ENCODE peak calls at places on chromosomes 2 and 18, in ten cellular contexts. One of them, this sample, is unnamed.

GRCh38 chr18:48719988-48720654 is 181.3 kb downstream of the CTIF start:
- DNase-seq in KBM-7: peak
- DNase-seq in iris pigment epithelial cell: peak
- DNase-seq in NCI-H1930: no peak
- DNase-seq in RWPE1: no peak
- DNase-seq in HuH-7: no peak
- DNase-seq in skeletal muscle cell: no peak
- DNase-seq in T follicular helper cell: no peak
- DNase-seq in activated T-cell treated with anti-CD3 and anti-CD28 coated beads for 1 hour: no peak
- DNase-seq in NCI-H345: no peak
- DNase-seq in this sample: no peak

GRCh38 chr18:37452697-37453385 is 112.8 kb downstream of the CELF4 start:
- DNase-seq in KBM-7: no peak
- DNase-seq in T follicular helper cell: no peak
- DNase-seq in NCI-H345: no peak
- DNase-seq in iris pigment epithelial cell: peak
- DNase-seq in RWPE1: no peak
- DNase-seq in HuH-7: no peak
- DNase-seq in activated T-cell treated with anti-CD3 and anti-CD28 coated beads for 1 hour: no peak
- DNase-seq in skeletal muscle cell: no peak
- DNase-seq in NCI-H1930: no peak
- DNase-seq in this sample: no peak

GRCh38 chr2:202510911-202511310 is 123.9 kb upstream of the FAM117B start:
- DNase-seq in NCI-H1930: no peak
- DNase-seq in skeletal muscle cell: peak
- DNase-seq in RWPE1: peak
- DNase-seq in T follicular helper cell: no peak
- DNase-seq in NCI-H345: no peak
- DNase-seq in HuH-7: no peak
- DNase-seq in iris pigment epithelial cell: peak
- DNase-seq in activated T-cell treated with anti-CD3 and anti-CD28 coated beads for 1 hour: no peak
- DNase-seq in KBM-7: no peak
- DNase-seq in this sample: no peak

GRCh38 chr2:73293534-73294171 is at the start of gene EGR4:
- DNase-seq in iris pigment epithelial cell: peak
- DNase-seq in HuH-7: peak
- DNase-seq in RWPE1: peak
- DNase-seq in NCI-H1930: peak
- DNase-seq in skeletal muscle cell: no peak
- DNase-seq in NCI-H345: peak
- DNase-seq in activated T-cell treated with anti-CD3 and anti-CD28 coated beads for 1 hour: peak
- DNase-seq in KBM-7: peak
- DNase-seq in T follicular helper cell: peak
- DNase-seq in this sample: peak

GRCh38 chr2:181104512-181105121 is 124.2 kb downstream of the UBE2E3 start:
- DNase-seq in activated T-cell treated with anti-CD3 and anti-CD28 coated beads for 1 hour: no peak
- DNase-seq in KBM-7: peak
- DNase-seq in RWPE1: peak
- DNase-seq in skeletal muscle cell: peak
- DNase-seq in iris pigment epithelial cell: peak
- DNase-seq in T follicular helper cell: peak
- DNase-seq in NCI-H1930: peak
- DNase-seq in HuH-7: peak
- DNase-seq in NCI-H345: peak
- DNase-seq in this sample: peak

GRCh38 chr2:80971-81736 is 34.8 kb upstream of the FAM110C start:
- DNase-seq in T follicular helper cell: no peak
- DNase-seq in skeletal muscle cell: no peak
- DNase-seq in iris pigment epithelial cell: no peak
- DNase-seq in NCI-H345: no peak
- DNase-seq in KBM-7: no peak
- DNase-seq in HuH-7: no peak
- DNase-seq in RWPE1: no peak
- DNase-seq in activated T-cell treated with anti-CD3 and anti-CD28 coated beads for 1 hour: no peak
- DNase-seq in NCI-H1930: no peak
- DNase-seq in this sample: no peak

GRCh38 chr18:70422061-70422965 is 133.5 kb downstream of the SOCS6 start:
- DNase-seq in NCI-H1930: no peak
- DNase-seq in RWPE1: peak
- DNase-seq in KBM-7: peak
- DNase-seq in skeletal muscle cell: peak
- DNase-seq in iris pigment epithelial cell: peak
- DNase-seq in T follicular helper cell: no peak
- DNase-seq in NCI-H345: no peak
- DNase-seq in HuH-7: no peak
- DNase-seq in activated T-cell treated with anti-CD3 and anti-CD28 coated beads for 1 hour: no peak
- DNase-seq in this sample: no peak

GRCh38 chr2:10525573-10526265 is 77.6 kb upstream of the ODC1 start:
- DNase-seq in KBM-7: no peak
- DNase-seq in HuH-7: no peak
- DNase-seq in skeletal muscle cell: no peak
- DNase-seq in activated T-cell treated with anti-CD3 and anti-CD28 coated beads for 1 hour: no peak
- DNase-seq in T follicular helper cell: no peak
- DNase-seq in RWPE1: no peak
- DNase-seq in NCI-H1930: no peak
- DNase-seq in NCI-H345: no peak
- DNase-seq in iris pigment epithelial cell: no peak
- DNase-seq in this sample: no peak

GRCh38 chr2:162449471-162449870 is 105.5 kb downstream of the GCA start:
- DNase-seq in NCI-H345: no peak
- DNase-seq in T follicular helper cell: no peak
- DNase-seq in activated T-cell treated with anti-CD3 and anti-CD28 coated beads for 1 hour: no peak
- DNase-seq in NCI-H1930: no peak
- DNase-seq in skeletal muscle cell: no peak
- DNase-seq in iris pigment epithelial cell: no peak
- DNase-seq in RWPE1: no peak
- DNase-seq in KBM-7: no peak
- DNase-seq in HuH-7: no peak
- DNase-seq in this sample: no peak

GRCh38 chr2:86249843-86250402 is 50.7 kb downstream of the MRPL35 start:
- DNase-seq in T follicular helper cell: no peak
- DNase-seq in skeletal muscle cell: peak
- DNase-seq in RWPE1: no peak
- DNase-seq in NCI-H1930: no peak
- DNase-seq in KBM-7: no peak
- DNase-seq in HuH-7: no peak
- DNase-seq in iris pigment epithelial cell: no peak
- DNase-seq in activated T-cell treated with anti-CD3 and anti-CD28 coated beads for 1 hour: no peak
- DNase-seq in NCI-H345: peak
- DNase-seq in this sample: peak

GRCh38 chr2:85243101-85244072 is 84.4 kb downstream of the TGOLN2 start:
- DNase-seq in activated T-cell treated with anti-CD3 and anti-CD28 coated beads for 1 hour: no peak
- DNase-seq in T follicular helper cell: no peak
- DNase-seq in skeletal muscle cell: no peak
- DNase-seq in iris pigment epithelial cell: no peak
- DNase-seq in KBM-7: peak
- DNase-seq in NCI-H345: peak
- DNase-seq in RWPE1: no peak
- DNase-seq in HuH-7: peak
- DNase-seq in NCI-H1930: peak
- DNase-seq in this sample: no peak

GRCh38 chr2:202815548-202816420 is 55.8 kb downstream of the ICA1L start:
- DNase-seq in NCI-H1930: no peak
- DNase-seq in skeletal muscle cell: peak
- DNase-seq in KBM-7: no peak
- DNase-seq in RWPE1: no peak
- DNase-seq in HuH-7: no peak
- DNase-seq in T follicular helper cell: no peak
- DNase-seq in NCI-H345: no peak
- DNase-seq in iris pigment epithelial cell: peak
- DNase-seq in activated T-cell treated with anti-CD3 and anti-CD28 coated beads for 1 hour: no peak
- DNase-seq in this sample: no peak

GRCh38 chr2:47654790-47655562 is 128.0 kb upstream of the MSH6 start:
- DNase-seq in NCI-H345: peak
- DNase-seq in NCI-H1930: no peak
- DNase-seq in HuH-7: no peak
- DNase-seq in activated T-cell treated with anti-CD3 and anti-CD28 coated beads for 1 hour: no peak
- DNase-seq in RWPE1: peak
- DNase-seq in skeletal muscle cell: no peak
- DNase-seq in iris pigment epithelial cell: no peak
- DNase-seq in KBM-7: no peak
- DNase-seq in T follicular helper cell: no peak
- DNase-seq in this sample: no peak

GRCh38 chr18:67483237-67483636 is 33.3 kb downstream of the DSEL start:
- DNase-seq in skeletal muscle cell: peak
- DNase-seq in T follicular helper cell: no peak
- DNase-seq in KBM-7: no peak
- DNase-seq in RWPE1: no peak
- DNase-seq in HuH-7: no peak
- DNase-seq in NCI-H345: peak
- DNase-seq in activated T-cell treated with anti-CD3 and anti-CD28 coated beads for 1 hour: no peak
- DNase-seq in iris pigment epithelial cell: no peak
- DNase-seq in NCI-H1930: no peak
- DNase-seq in this sample: no peak

GRCh38 chr18:13916559-13916958 is 1.2 kb upstream of the MC2R start:
- DNase-seq in NCI-H1930: no peak
- DNase-seq in HuH-7: no peak
- DNase-seq in activated T-cell treated with anti-CD3 and anti-CD28 coated beads for 1 hour: no peak
- DNase-seq in iris pigment epithelial cell: no peak
- DNase-seq in KBM-7: no peak
- DNase-seq in skeletal muscle cell: no peak
- DNase-seq in NCI-H345: no peak
- DNase-seq in T follicular helper cell: no peak
- DNase-seq in RWPE1: no peak
- DNase-seq in this sample: no peak

GRCh38 chr2:30098271-30099005 is 48.4 kb upstream of the YPEL5 start:
- DNase-seq in skeletal muscle cell: no peak
- DNase-seq in KBM-7: no peak
- DNase-seq in NCI-H345: no peak
- DNase-seq in iris pigment epithelial cell: no peak
- DNase-seq in HuH-7: no peak
- DNase-seq in RWPE1: no peak
- DNase-seq in NCI-H1930: no peak
- DNase-seq in T follicular helper cell: no peak
- DNase-seq in activated T-cell treated with anti-CD3 and anti-CD28 coated beads for 1 hour: no peak
- DNase-seq in this sample: no peak

GRCh38 chr18:43582120-43582519 is 304.8 kb upstream of the SYT4 start:
- DNase-seq in RWPE1: no peak
- DNase-seq in iris pigment epithelial cell: no peak
- DNase-seq in HuH-7: no peak
- DNase-seq in activated T-cell treated with anti-CD3 and anti-CD28 coated beads for 1 hour: no peak
- DNase-seq in NCI-H1930: no peak
- DNase-seq in skeletal muscle cell: no peak
- DNase-seq in NCI-H345: no peak
- DNase-seq in KBM-7: no peak
- DNase-seq in T follicular helper cell: no peak
- DNase-seq in this sample: no peak

GRCh38 chr2:215744514-215744913 is 268.8 kb downstream of the MREG start:
- DNase-seq in skeletal muscle cell: no peak
- DNase-seq in T follicular helper cell: no peak
- DNase-seq in activated T-cell treated with anti-CD3 and anti-CD28 coated beads for 1 hour: no peak
- DNase-seq in iris pigment epithelial cell: no peak
- DNase-seq in NCI-H345: no peak
- DNase-seq in NCI-H1930: no peak
- DNase-seq in KBM-7: no peak
- DNase-seq in RWPE1: no peak
- DNase-seq in HuH-7: no peak
- DNase-seq in this sample: no peak

GRCh38 chr2:128513416-128514283 is 195.0 kb upstream of the HS6ST1 start:
- DNase-seq in skeletal muscle cell: no peak
- DNase-seq in activated T-cell treated with anti-CD3 and anti-CD28 coated beads for 1 hour: no peak
- DNase-seq in NCI-H345: no peak
- DNase-seq in KBM-7: peak
- DNase-seq in HuH-7: no peak
- DNase-seq in RWPE1: no peak
- DNase-seq in NCI-H1930: no peak
- DNase-seq in iris pigment epithelial cell: no peak
- DNase-seq in T follicular helper cell: no peak
- DNase-seq in this sample: no peak

GRCh38 chr2:71563872-71564271 is 110.5 kb downstream of the DYSF start:
- DNase-seq in iris pigment epithelial cell: no peak
- DNase-seq in RWPE1: no peak
- DNase-seq in NCI-H1930: no peak
- DNase-seq in KBM-7: no peak
- DNase-seq in skeletal muscle cell: no peak
- DNase-seq in HuH-7: no peak
- DNase-seq in NCI-H345: no peak
- DNase-seq in T follicular helper cell: no peak
- DNase-seq in activated T-cell treated with anti-CD3 and anti-CD28 coated beads for 1 hour: no peak
- DNase-seq in this sample: no peak

GRCh38 chr2:174787485-174788205 is 23.4 kb upstream of the CHRNA1 start:
- DNase-seq in activated T-cell treated with anti-CD3 and anti-CD28 coated beads for 1 hour: no peak
- DNase-seq in RWPE1: no peak
- DNase-seq in skeletal muscle cell: peak
- DNase-seq in NCI-H1930: no peak
- DNase-seq in T follicular helper cell: no peak
- DNase-seq in KBM-7: no peak
- DNase-seq in iris pigment epithelial cell: peak
- DNase-seq in NCI-H345: no peak
- DNase-seq in HuH-7: no peak
- DNase-seq in this sample: no peak

GRCh38 chr2:190533175-190533967 is 1.2 kb downstream of the NEMP2 start:
- DNase-seq in iris pigment epithelial cell: no peak
- DNase-seq in RWPE1: no peak
- DNase-seq in activated T-cell treated with anti-CD3 and anti-CD28 coated beads for 1 hour: no peak
- DNase-seq in NCI-H1930: no peak
- DNase-seq in skeletal muscle cell: no peak
- DNase-seq in KBM-7: peak
- DNase-seq in T follicular helper cell: no peak
- DNase-seq in HuH-7: no peak
- DNase-seq in NCI-H345: no peak
- DNase-seq in this sample: no peak

GRCh38 chr2:46722142-46722541 is 193.5 kb downstream of the MCFD2 start:
- DNase-seq in skeletal muscle cell: no peak
- DNase-seq in NCI-H1930: no peak
- DNase-seq in RWPE1: no peak
- DNase-seq in NCI-H345: no peak
- DNase-seq in HuH-7: no peak
- DNase-seq in activated T-cell treated with anti-CD3 and anti-CD28 coated beads for 1 hour: no peak
- DNase-seq in T follicular helper cell: no peak
- DNase-seq in KBM-7: no peak
- DNase-seq in iris pigment epithelial cell: no peak
- DNase-seq in this sample: no peak

GRCh38 chr2:157159221-157159904 is 98.1 kb upstream of the GALNT5 start:
- DNase-seq in NCI-H345: no peak
- DNase-seq in iris pigment epithelial cell: no peak
- DNase-seq in activated T-cell treated with anti-CD3 and anti-CD28 coated beads for 1 hour: no peak
- DNase-seq in KBM-7: no peak
- DNase-seq in HuH-7: no peak
- DNase-seq in skeletal muscle cell: no peak
- DNase-seq in RWPE1: no peak
- DNase-seq in T follicular helper cell: no peak
- DNase-seq in NCI-H1930: no peak
- DNase-seq in this sample: no peak

GRCh38 chr2:85032621-85033020 is 61.7 kb downstream of the KCMF1 start:
- DNase-seq in NCI-H1930: no peak
- DNase-seq in iris pigment epithelial cell: peak
- DNase-seq in T follicular helper cell: no peak
- DNase-seq in RWPE1: no peak
- DNase-seq in activated T-cell treated with anti-CD3 and anti-CD28 coated beads for 1 hour: no peak
- DNase-seq in NCI-H345: no peak
- DNase-seq in KBM-7: no peak
- DNase-seq in HuH-7: no peak
- DNase-seq in skeletal muscle cell: no peak
- DNase-seq in this sample: no peak

GRCh38 chr18:49206717-49207116 is 253.7 kb downstream of the DYM start:
- DNase-seq in NCI-H345: no peak
- DNase-seq in RWPE1: no peak
- DNase-seq in KBM-7: peak
- DNase-seq in iris pigment epithelial cell: peak
- DNase-seq in NCI-H1930: no peak
- DNase-seq in T follicular helper cell: no peak
- DNase-seq in HuH-7: no peak
- DNase-seq in activated T-cell treated with anti-CD3 and anti-CD28 coated beads for 1 hour: no peak
- DNase-seq in skeletal muscle cell: no peak
- DNase-seq in this sample: no peak

This sample was measured in MM.1S.